ENCODE peak calls at places on chromosomes 3 and 15, in five cellular contexts. N is H9, D is mesenchymal stem cell, S is H1, M is trophoblast cell. L is an unnamed sample.

GRCh38 chr3:52925405-52926313 is 28.3 kb upstream of the STIMATE start:
- DNase-seq in N (no peak), D (no peak), S (no peak), M (no peak), L (no peak)

GRCh38 chr3:197083486-197083885 is 53.9 kb upstream of the MELTF start:
- DNase-seq in N (no peak), D (peak; percentile 73), S (no peak), M (no peak), L (no peak)

GRCh38 chr3:63344676-63345075 is 66.6 kb downstream of the SYNPR start:
- DNase-seq in N (peak; percentile 49), D (no peak), S (no peak), M (peak; percentile 81), L (no peak)

GRCh38 chr3:43791246-43791645 is 100.5 kb downstream of the ABHD5 start:
- DNase-seq in N (peak; percentile 7), D (no peak), S (no peak), M (no peak), L (no peak)

GRCh38 chr3:111915905-111916304 is 56.8 kb downstream of the PHLDB2 start:
- DNase-seq in N (no peak), D (no peak), S (no peak), M (peak; percentile 47), L (no peak)

GRCh38 chr3:117997201-117998049 is 1037.2 kb downstream of the IGSF11 start:
- DNase-seq in N (peak; percentile 91), D (peak; percentile 80), S (peak; percentile 92), M (peak; percentile 83), L (peak; percentile 87)

GRCh38 chr15:89333011-89333860 is 1.4 kb downstream of the POLG start:
- DNase-seq in N (no peak), D (no peak), S (no peak), M (no peak), L (no peak)

GRCh38 chr3:16511561-16512434 is 1.7 kb downstream of the RFTN1 start:
- DNase-seq in N (peak; percentile 47), D (peak; percentile 95), S (no peak), M (peak; percentile 44), L (no peak)

GRCh38 chr3:56977561-56977889 is 82.9 kb upstream of the SPATA12 start:
- DNase-seq in N (no peak), D (no peak), S (no peak), M (no peak), L (no peak)

GRCh38 chr3:158159714-158160113 is 49.8 kb downstream of the RSRC1 start:
- DNase-seq in N (no peak), D (no peak), S (no peak), M (no peak), L (no peak)

GRCh38 chr3:193780810-193781472 is 187.9 kb downstream of the OPA1 start:
- DNase-seq in N (peak; percentile 75), D (peak; percentile 79), S (peak; percentile 50), M (peak; percentile 94), L (peak; percentile 70)

GRCh38 chr3:119840855-119841254 is 59.0 kb downstream of the NR1I2 start:
- DNase-seq in N (no peak), D (no peak), S (no peak), M (no peak), L (no peak)

GRCh38 chr3:147699175-147699838 is 290.1 kb downstream of the ZIC1 start:
- DNase-seq in N (no peak), D (peak; percentile 23), S (no peak), M (peak; percentile 1), L (no peak)

GRCh38 chr3:105999856-106000255 is 131.0 kb upstream of the CBLB start:
- DNase-seq in N (no peak), D (no peak), S (no peak), M (no peak), L (no peak)
- H2BK12ac ChIP-seq in N (no peak overlapping the region), D (no peak overlapping the region), S (no peak overlapping the region), M (no peak overlapping the region), L (no peak overlapping the region)

GRCh38 chr3:102177075-102177755 is 257.6 kb upstream of the ZPLD1 start:
- DNase-seq in N (no peak), D (no peak), S (no peak), M (peak; percentile 38), L (no peak)

GRCh38 chr3:102174832-102175374 is 259.9 kb upstream of the ZPLD1 start:
- DNase-seq in N (no peak), D (no peak), S (no peak), M (no peak), L (no peak)

GRCh38 chr3:102170545-102170944 is 264.3 kb upstream of the ZPLD1 start:
- DNase-seq in N (no peak), D (no peak), S (no peak), M (peak; percentile 63), L (no peak)

GRCh38 chr3:102176393-102176792 is 258.4 kb upstream of the ZPLD1 start:
- DNase-seq in N (no peak), D (no peak), S (no peak), M (no peak), L (no peak)

DNA sequence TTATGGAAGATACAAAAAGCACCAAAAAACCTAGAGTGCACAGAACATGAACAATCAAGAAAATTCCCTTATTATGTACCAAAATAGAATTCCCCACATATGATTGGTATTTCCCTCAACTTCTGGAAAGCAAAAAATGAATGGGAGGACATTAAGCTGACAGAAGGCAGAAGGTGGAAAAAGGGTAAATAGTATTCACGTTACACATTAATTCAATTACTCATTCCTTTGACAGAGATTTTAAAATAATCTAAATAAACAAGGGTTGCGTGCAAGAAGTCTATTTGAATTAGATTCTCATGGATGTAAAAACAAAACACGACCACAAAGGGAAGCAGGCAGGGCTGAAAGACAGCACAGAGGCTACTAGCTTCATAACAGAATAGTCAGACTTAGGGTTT is 260.5 kb upstream of the ZPLD1 start:
- DNase-seq in N (no peak), D (peak; percentile 90), S (no peak), M (no peak), L (no peak)
- H2BK12ac ChIP-seq in N (no peak overlapping the region), D (no peak overlapping the region), S (no peak overlapping the region), M (no peak overlapping the region), L (no peak overlapping the region)

DNA sequence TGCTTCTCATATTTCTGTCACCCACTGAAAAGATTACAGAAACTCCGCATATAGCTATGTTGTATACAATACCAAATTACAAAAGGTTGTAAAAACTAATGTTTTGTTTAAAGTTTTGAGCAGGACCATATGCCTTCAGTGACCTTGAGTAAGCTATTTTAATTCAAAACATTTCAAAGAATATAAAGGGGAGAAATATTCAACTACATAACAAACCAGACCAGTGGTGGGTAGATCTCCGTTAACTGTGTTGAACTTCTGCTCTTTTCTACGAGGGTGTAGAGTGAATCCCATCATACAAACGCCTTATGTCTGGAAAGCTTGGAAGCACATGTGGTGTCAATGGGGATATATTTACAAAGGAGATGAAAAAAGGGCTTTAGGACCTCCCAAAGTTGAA is 68.4 kb upstream of the NR2F2 start:
- DNase-seq in N (no peak), D (no peak), S (no peak), M (no peak), L (no peak)
- H2BK12ac ChIP-seq in N (no peak overlapping the region), D (no peak overlapping the region), S (no peak overlapping the region), M (peak overlapping the region; percentile 71), L (no peak overlapping the region)

GRCh38 chr3:46709147-46709654 is 8.0 kb downstream of the TMIE start:
- DNase-seq in N (no peak), D (no peak), S (no peak), M (no peak), L (no peak)

GRCh38 chr3:46706771-46707582 is 5.8 kb downstream of the TMIE start:
- DNase-seq in N (no peak), D (no peak), S (no peak), M (no peak), L (no peak)

GRCh38 chr3:46705751-46706572 is 4.8 kb downstream of the TMIE start:
- DNase-seq in N (no peak), D (peak; percentile 66), S (no peak), M (peak; percentile 66), L (no peak)

GRCh38 chr3:46708401-46709146 is 7.4 kb downstream of the TMIE start:
- DNase-seq in N (no peak), D (no peak), S (no peak), M (no peak), L (no peak)

DNA sequence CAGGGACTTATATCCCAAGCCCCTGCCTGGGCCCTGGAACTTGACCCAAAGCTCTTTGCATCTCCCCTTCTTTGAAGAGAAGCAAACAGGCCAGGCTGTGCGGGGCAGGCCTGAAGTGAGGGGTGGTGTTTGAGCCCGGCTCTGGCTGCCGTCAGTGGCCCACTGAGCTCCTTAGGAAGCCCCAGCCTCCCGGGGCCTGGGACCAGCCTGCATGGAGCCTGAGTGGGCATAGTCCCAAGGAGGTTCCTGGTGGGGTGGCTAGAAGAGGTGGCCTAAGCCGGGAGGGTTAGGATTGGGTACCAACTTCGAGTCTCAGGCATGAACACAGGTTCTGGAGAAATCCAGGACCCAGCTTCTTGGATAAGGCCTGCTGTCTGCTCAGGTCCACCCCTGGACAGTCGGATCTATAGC is 6.4 kb downstream of the TMIE start:
- DNase-seq in N (no peak), D (no peak), S (no peak), M (no peak), L (no peak)
- H2BK12ac ChIP-seq in N (no peak overlapping the region), D (no peak overlapping the region), S (no peak overlapping the region), M (peak overlapping the region; percentile 9), L (no peak overlapping the region)

DNA sequence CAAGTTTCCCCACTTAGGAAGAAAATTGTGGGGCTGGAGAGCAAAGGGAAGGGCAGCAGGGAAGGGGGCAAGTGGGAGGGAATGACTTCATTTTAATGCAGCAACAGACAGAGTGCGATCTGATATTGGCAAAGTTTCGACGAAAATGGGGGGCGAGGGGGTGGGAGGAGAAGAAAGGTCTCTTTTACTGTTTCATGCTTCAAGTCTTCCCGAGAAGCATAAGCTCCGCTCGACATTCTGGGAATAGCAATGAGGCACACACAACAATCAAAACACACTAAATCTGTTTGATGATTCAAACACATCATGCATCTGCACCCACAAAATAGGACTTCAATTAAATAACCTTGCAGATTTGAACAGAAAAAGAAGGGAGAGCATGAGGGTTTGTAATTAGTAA is 284.0 kb upstream of the ATP11B start:
- DNase-seq in N (no peak), D (no peak), S (no peak), M (no peak), L (no peak)
- H2BK12ac ChIP-seq in N (no peak overlapping the region), D (no peak overlapping the region), S (no peak overlapping the region), M (no peak overlapping the region), L (no peak overlapping the region)